ENCODE peak calls at places on chromosomes 4 and X, in ten cellular contexts. One of them, this sample, is unnamed.
A peak's percentile ranks its signal among the peaks of the same experiment; 100 is the strongest.

GRCh38 chr4:114659386-114660008 is 60.9 kb downstream of the UGT8 start:
- DNase-seq in esophagus squamous epithelium: no peak
- DNase-seq in sigmoid colon: no peak
- DNase-seq in mucosa of descending colon: peak; percentile 54
- DNase-seq in A549: peak; percentile 66
- DNase-seq in fibroblast of mammary gland: peak; percentile 71
- DNase-seq in GM12878: peak; percentile 32
- DNase-seq in heart right ventricle: peak; percentile 8
- DNase-seq in fibroblast of the aortic adventitia: peak; percentile 74
- DNase-seq in keratinocyte: peak; percentile 4
- DNase-seq in this sample: peak; percentile 22

GRCh38 chrX:108734426-108734825 is 1.9 kb downstream of the IRS4 start:
- DNase-seq in esophagus squamous epithelium: no peak
- DNase-seq in sigmoid colon: no peak
- DNase-seq in mucosa of descending colon: no peak
- DNase-seq in A549: no peak
- DNase-seq in fibroblast of mammary gland: no peak
- DNase-seq in GM12878: no peak
- DNase-seq in heart right ventricle: no peak
- DNase-seq in fibroblast of the aortic adventitia: no peak
- DNase-seq in keratinocyte: no peak
- DNase-seq in this sample: no peak

GRCh38 chr4:15162465-15163283 is 160.4 kb downstream of the CPEB2 start:
- DNase-seq in esophagus squamous epithelium: no peak
- DNase-seq in sigmoid colon: no peak
- DNase-seq in mucosa of descending colon: no peak
- DNase-seq in A549: peak; percentile 39
- DNase-seq in fibroblast of mammary gland: peak; percentile 45
- DNase-seq in GM12878: no peak
- DNase-seq in heart right ventricle: no peak
- DNase-seq in fibroblast of the aortic adventitia: peak; percentile 68
- DNase-seq in keratinocyte: no peak
- DNase-seq in this sample: no peak

GRCh38 chr4:92234393-92235176 is 69.2 kb upstream of the GRID2 start:
- DNase-seq in esophagus squamous epithelium: no peak
- DNase-seq in sigmoid colon: no peak
- DNase-seq in mucosa of descending colon: no peak
- DNase-seq in A549: peak; percentile 56
- DNase-seq in fibroblast of mammary gland: peak; percentile 91
- DNase-seq in GM12878: no peak
- DNase-seq in heart right ventricle: no peak
- DNase-seq in fibroblast of the aortic adventitia: peak; percentile 100
- DNase-seq in keratinocyte: peak; percentile 89
- DNase-seq in this sample: peak; percentile 84

GRCh38 chr4:127843704-127844604 is 36.7 kb upstream of the PLK4 start:
- DNase-seq in esophagus squamous epithelium: no peak
- DNase-seq in sigmoid colon: no peak
- DNase-seq in mucosa of descending colon: no peak
- DNase-seq in A549: no peak
- DNase-seq in fibroblast of mammary gland: no peak
- DNase-seq in GM12878: no peak
- DNase-seq in heart right ventricle: no peak
- DNase-seq in fibroblast of the aortic adventitia: no peak
- DNase-seq in keratinocyte: no peak
- DNase-seq in this sample: no peak

GRCh38 chrX:134608153-134608552 is 50.1 kb downstream of the PLAC1 start:
- DNase-seq in esophagus squamous epithelium: no peak
- DNase-seq in sigmoid colon: no peak
- DNase-seq in mucosa of descending colon: no peak
- DNase-seq in A549: no peak
- DNase-seq in fibroblast of mammary gland: no peak
- DNase-seq in GM12878: no peak
- DNase-seq in heart right ventricle: no peak
- DNase-seq in fibroblast of the aortic adventitia: no peak
- DNase-seq in keratinocyte: no peak
- DNase-seq in this sample: no peak

GRCh38 chr4:4524364-4524763 is 17.5 kb downstream of the STX18 start:
- DNase-seq in esophagus squamous epithelium: no peak
- DNase-seq in sigmoid colon: no peak
- DNase-seq in mucosa of descending colon: no peak
- DNase-seq in A549: no peak
- DNase-seq in fibroblast of mammary gland: no peak
- DNase-seq in GM12878: peak; percentile 76
- DNase-seq in heart right ventricle: no peak
- DNase-seq in fibroblast of the aortic adventitia: no peak
- DNase-seq in keratinocyte: no peak
- DNase-seq in this sample: no peak

GRCh38 chrX:144637731-144638130 is 609.6 kb upstream of the SPANXN1 start:
- DNase-seq in esophagus squamous epithelium: no peak
- DNase-seq in sigmoid colon: no peak
- DNase-seq in mucosa of descending colon: no peak
- DNase-seq in A549: no peak
- DNase-seq in fibroblast of mammary gland: peak; percentile 28
- DNase-seq in GM12878: no peak
- DNase-seq in heart right ventricle: no peak
- DNase-seq in fibroblast of the aortic adventitia: no peak
- DNase-seq in keratinocyte: no peak
- DNase-seq in this sample: no peak

GRCh38 chrX:122945328-122945727 is 238.8 kb upstream of the GRIA3 start:
- DNase-seq in esophagus squamous epithelium: no peak
- DNase-seq in sigmoid colon: no peak
- DNase-seq in mucosa of descending colon: no peak
- DNase-seq in A549: no peak
- DNase-seq in fibroblast of mammary gland: peak; percentile 12
- DNase-seq in GM12878: no peak
- DNase-seq in heart right ventricle: no peak
- DNase-seq in fibroblast of the aortic adventitia: no peak
- DNase-seq in keratinocyte: no peak
- DNase-seq in this sample: no peak

GRCh38 chrX:52933976-52934703 is 24.2 kb downstream of the FAM156A start:
- DNase-seq in esophagus squamous epithelium: no peak
- DNase-seq in sigmoid colon: no peak
- DNase-seq in mucosa of descending colon: no peak
- DNase-seq in A549: no peak
- DNase-seq in fibroblast of mammary gland: no peak
- DNase-seq in GM12878: no peak
- DNase-seq in heart right ventricle: no peak
- DNase-seq in fibroblast of the aortic adventitia: no peak
- DNase-seq in keratinocyte: no peak
- DNase-seq in this sample: no peak

GRCh38 chr4:982814-983213 is 4.0 kb upstream of the IDUA start:
- DNase-seq in esophagus squamous epithelium: no peak
- DNase-seq in sigmoid colon: no peak
- DNase-seq in mucosa of descending colon: no peak
- DNase-seq in A549: no peak
- DNase-seq in fibroblast of mammary gland: no peak
- DNase-seq in GM12878: no peak
- DNase-seq in heart right ventricle: no peak
- DNase-seq in fibroblast of the aortic adventitia: no peak
- DNase-seq in keratinocyte: no peak
- DNase-seq in this sample: no peak

GRCh38 chr4:982291-982690 is 4.6 kb upstream of the IDUA start:
- DNase-seq in esophagus squamous epithelium: no peak
- DNase-seq in sigmoid colon: no peak
- DNase-seq in mucosa of descending colon: no peak
- DNase-seq in A549: no peak
- DNase-seq in fibroblast of mammary gland: no peak
- DNase-seq in GM12878: no peak
- DNase-seq in heart right ventricle: no peak
- DNase-seq in fibroblast of the aortic adventitia: no peak
- DNase-seq in keratinocyte: no peak
- DNase-seq in this sample: no peak

GRCh38 chr4:986428-986948 is 356 bp upstream of the IDUA start:
- DNase-seq in esophagus squamous epithelium: no peak
- DNase-seq in sigmoid colon: no peak
- DNase-seq in mucosa of descending colon: no peak
- DNase-seq in A549: no peak
- DNase-seq in fibroblast of mammary gland: no peak
- DNase-seq in GM12878: no peak
- DNase-seq in heart right ventricle: no peak
- DNase-seq in fibroblast of the aortic adventitia: peak; percentile 27
- DNase-seq in keratinocyte: no peak
- DNase-seq in this sample: no peak

GRCh38 chr4:985123-985830 is 1.6 kb upstream of the IDUA start:
- DNase-seq in esophagus squamous epithelium: no peak
- DNase-seq in sigmoid colon: no peak
- DNase-seq in mucosa of descending colon: peak; percentile 89
- DNase-seq in A549: no peak
- DNase-seq in fibroblast of mammary gland: no peak
- DNase-seq in GM12878: no peak
- DNase-seq in heart right ventricle: peak; percentile 65
- DNase-seq in fibroblast of the aortic adventitia: no peak
- DNase-seq in keratinocyte: no peak
- DNase-seq in this sample: no peak

GRCh38 chr4:984336-985054 is 2.3 kb upstream of the IDUA start:
- DNase-seq in esophagus squamous epithelium: no peak
- DNase-seq in sigmoid colon: no peak
- DNase-seq in mucosa of descending colon: no peak
- DNase-seq in A549: no peak
- DNase-seq in fibroblast of mammary gland: no peak
- DNase-seq in GM12878: no peak
- DNase-seq in heart right ventricle: no peak
- DNase-seq in fibroblast of the aortic adventitia: no peak
- DNase-seq in keratinocyte: no peak
- DNase-seq in this sample: no peak
- H3K4me3 ChIP-seq in esophagus squamous epithelium: peak overlapping the region; percentile 34
- H3K4me3 ChIP-seq in sigmoid colon: no peak overlapping the region
- H3K4me3 ChIP-seq in mucosa of descending colon: no peak overlapping the region
- H3K4me3 ChIP-seq in A549: no peak overlapping the region
- H3K4me3 ChIP-seq in fibroblast of mammary gland: no peak overlapping the region
- H3K4me3 ChIP-seq in GM12878: no peak overlapping the region
- H3K4me3 ChIP-seq in heart right ventricle: peak overlapping the region; percentile 11
- H3K4me3 ChIP-seq in fibroblast of the aortic adventitia: no peak overlapping the region
- H3K4me3 ChIP-seq in keratinocyte: peak overlapping the region; percentile 7
- H3K4me3 ChIP-seq in this sample: no peak overlapping the region

GRCh38 chrX:43552166-43552565 is 103.9 kb upstream of the MAOA start:
- DNase-seq in esophagus squamous epithelium: no peak
- DNase-seq in sigmoid colon: no peak
- DNase-seq in mucosa of descending colon: no peak
- DNase-seq in A549: peak; percentile 7
- DNase-seq in fibroblast of mammary gland: no peak
- DNase-seq in GM12878: no peak
- DNase-seq in heart right ventricle: no peak
- DNase-seq in fibroblast of the aortic adventitia: no peak
- DNase-seq in keratinocyte: no peak
- DNase-seq in this sample: no peak
- H3K4me3 ChIP-seq in esophagus squamous epithelium: no peak overlapping the region
- H3K4me3 ChIP-seq in sigmoid colon: no peak overlapping the region
- H3K4me3 ChIP-seq in mucosa of descending colon: no peak overlapping the region
- H3K4me3 ChIP-seq in A549: no peak overlapping the region
- H3K4me3 ChIP-seq in fibroblast of mammary gland: no peak overlapping the region
- H3K4me3 ChIP-seq in GM12878: no peak overlapping the region
- H3K4me3 ChIP-seq in heart right ventricle: no peak overlapping the region
- H3K4me3 ChIP-seq in fibroblast of the aortic adventitia: no peak overlapping the region
- H3K4me3 ChIP-seq in keratinocyte: no peak overlapping the region
- H3K4me3 ChIP-seq in this sample: no peak overlapping the region

GRCh38 chr4:158170691-158171455 is 2.0 kb downstream of the GASK1B start:
- DNase-seq in esophagus squamous epithelium: no peak
- DNase-seq in sigmoid colon: peak; percentile 81
- DNase-seq in mucosa of descending colon: peak; percentile 65
- DNase-seq in A549: no peak
- DNase-seq in fibroblast of mammary gland: peak; percentile 63
- DNase-seq in GM12878: no peak
- DNase-seq in heart right ventricle: peak; percentile 84
- DNase-seq in fibroblast of the aortic adventitia: no peak
- DNase-seq in keratinocyte: peak; percentile 60
- DNase-seq in this sample: no peak

GRCh38 chr4:158171456-158171790 is 1.4 kb downstream of the GASK1B start:
- DNase-seq in esophagus squamous epithelium: no peak
- DNase-seq in sigmoid colon: no peak
- DNase-seq in mucosa of descending colon: no peak
- DNase-seq in A549: no peak
- DNase-seq in fibroblast of mammary gland: peak; percentile 88
- DNase-seq in GM12878: no peak
- DNase-seq in heart right ventricle: no peak
- DNase-seq in fibroblast of the aortic adventitia: peak; percentile 64
- DNase-seq in keratinocyte: no peak
- DNase-seq in this sample: no peak

GRCh38 chr4:158169931-158170690 is 2.7 kb downstream of the GASK1B start:
- DNase-seq in esophagus squamous epithelium: no peak
- DNase-seq in sigmoid colon: no peak
- DNase-seq in mucosa of descending colon: no peak
- DNase-seq in A549: no peak
- DNase-seq in fibroblast of mammary gland: peak; percentile 53
- DNase-seq in GM12878: no peak
- DNase-seq in heart right ventricle: no peak
- DNase-seq in fibroblast of the aortic adventitia: peak; percentile 75
- DNase-seq in keratinocyte: no peak
- DNase-seq in this sample: no peak

GRCh38 chr4:158168606-158169005 is 4.2 kb downstream of the GASK1B start:
- DNase-seq in esophagus squamous epithelium: no peak
- DNase-seq in sigmoid colon: no peak
- DNase-seq in mucosa of descending colon: no peak
- DNase-seq in A549: no peak
- DNase-seq in fibroblast of mammary gland: no peak
- DNase-seq in GM12878: no peak
- DNase-seq in heart right ventricle: no peak
- DNase-seq in fibroblast of the aortic adventitia: no peak
- DNase-seq in keratinocyte: no peak
- DNase-seq in this sample: no peak

GRCh38 chr4:158169516-158169915 is 3.3 kb downstream of the GASK1B start:
- DNase-seq in esophagus squamous epithelium: no peak
- DNase-seq in sigmoid colon: no peak
- DNase-seq in mucosa of descending colon: no peak
- DNase-seq in A549: no peak
- DNase-seq in fibroblast of mammary gland: peak; percentile 46
- DNase-seq in GM12878: no peak
- DNase-seq in heart right ventricle: no peak
- DNase-seq in fibroblast of the aortic adventitia: peak; percentile 41
- DNase-seq in keratinocyte: no peak
- DNase-seq in this sample: no peak
- H3K4me3 ChIP-seq in esophagus squamous epithelium: peak overlapping the region; percentile 45
- H3K4me3 ChIP-seq in sigmoid colon: peak overlapping the region; percentile 31
- H3K4me3 ChIP-seq in mucosa of descending colon: no peak overlapping the region
- H3K4me3 ChIP-seq in A549: no peak overlapping the region
- H3K4me3 ChIP-seq in fibroblast of mammary gland: peak overlapping the region; percentile 77
- H3K4me3 ChIP-seq in GM12878: no peak overlapping the region
- H3K4me3 ChIP-seq in heart right ventricle: peak overlapping the region; percentile 74
- H3K4me3 ChIP-seq in fibroblast of the aortic adventitia: peak overlapping the region; percentile 73
- H3K4me3 ChIP-seq in keratinocyte: no peak overlapping the region
- H3K4me3 ChIP-seq in this sample: no peak overlapping the region

GRCh38 chr4:130568746-130569145 is 1472.8 kb downstream of the C4orf33 start:
- DNase-seq in esophagus squamous epithelium: no peak
- DNase-seq in sigmoid colon: no peak
- DNase-seq in mucosa of descending colon: no peak
- DNase-seq in A549: no peak
- DNase-seq in fibroblast of mammary gland: no peak
- DNase-seq in GM12878: no peak
- DNase-seq in heart right ventricle: no peak
- DNase-seq in fibroblast of the aortic adventitia: no peak
- DNase-seq in keratinocyte: no peak
- DNase-seq in this sample: no peak

GRCh38 chr4:130563891-130564418 is 1468.0 kb downstream of the C4orf33 start:
- DNase-seq in esophagus squamous epithelium: no peak
- DNase-seq in sigmoid colon: no peak
- DNase-seq in mucosa of descending colon: no peak
- DNase-seq in A549: peak; percentile 2
- DNase-seq in fibroblast of mammary gland: no peak
- DNase-seq in GM12878: no peak
- DNase-seq in heart right ventricle: no peak
- DNase-seq in fibroblast of the aortic adventitia: no peak
- DNase-seq in keratinocyte: no peak
- DNase-seq in this sample: no peak

GRCh38 chr4:130559268-130559667 is 1463.3 kb downstream of the C4orf33 start:
- DNase-seq in esophagus squamous epithelium: no peak
- DNase-seq in sigmoid colon: no peak
- DNase-seq in mucosa of descending colon: no peak
- DNase-seq in A549: no peak
- DNase-seq in fibroblast of mammary gland: no peak
- DNase-seq in GM12878: no peak
- DNase-seq in heart right ventricle: no peak
- DNase-seq in fibroblast of the aortic adventitia: no peak
- DNase-seq in keratinocyte: no peak
- DNase-seq in this sample: no peak

GRCh38 chr4:130563185-130563890 is 1467.4 kb downstream of the C4orf33 start:
- DNase-seq in esophagus squamous epithelium: no peak
- DNase-seq in sigmoid colon: peak; percentile 62
- DNase-seq in mucosa of descending colon: no peak
- DNase-seq in A549: peak; percentile 70
- DNase-seq in fibroblast of mammary gland: peak; percentile 82
- DNase-seq in GM12878: no peak
- DNase-seq in heart right ventricle: peak; percentile 20
- DNase-seq in fibroblast of the aortic adventitia: peak; percentile 86
- DNase-seq in keratinocyte: no peak
- DNase-seq in this sample: peak; percentile 15
- H3K4me3 ChIP-seq in esophagus squamous epithelium: peak overlapping the region; percentile 15
- H3K4me3 ChIP-seq in sigmoid colon: no peak overlapping the region
- H3K4me3 ChIP-seq in mucosa of descending colon: no peak overlapping the region
- H3K4me3 ChIP-seq in A549: peak overlapping the region; percentile 42
- H3K4me3 ChIP-seq in fibroblast of mammary gland: peak overlapping the region; percentile 29
- H3K4me3 ChIP-seq in GM12878: no peak overlapping the region
- H3K4me3 ChIP-seq in heart right ventricle: peak overlapping the region; percentile 10
- H3K4me3 ChIP-seq in fibroblast of the aortic adventitia: peak overlapping the region; percentile 55
- H3K4me3 ChIP-seq in keratinocyte: peak overlapping the region; percentile 32
- H3K4me3 ChIP-seq in this sample: peak overlapping the region; percentile 17